ENCODE peak calls at places on chromosomes 4 and X, in five cellular contexts. Z is A549, T is Panc1, R is fibroblast of lung, H is uterus. B is an unnamed sample. For H3K4me1, the result is how much of the 10 kb centered on the place peaks cover.

GRCh38 chr4:114087596-114088230 is 108.3 kb upstream of the ARSJ start:
- DNase-seq in Z (no peak), T (no peak), R (peak), H (no peak), B (no peak)

GRCh38 chrX:129193357-129193756 is 329.9 kb downstream of the SMARCA1 start:
- DNase-seq in Z (no peak), T (no peak), R (no peak), H (no peak), B (no peak)

GRCh38 chr4:152020073-152020472 is 259.3 kb upstream of the GATB start:
- DNase-seq in Z (no peak), T (no peak), R (no peak), H (no peak), B (no peak)

GRCh38 chr4:149896428-149896827 is 80.8 kb upstream of the IQCM start:
- DNase-seq in Z (peak), T (no peak), R (peak), H (no peak), B (no peak)

GRCh38 chr4:1414831-1415680 is 8.8 kb upstream of the NKX1-1 start:
- DNase-seq in Z (no peak), T (no peak), R (no peak), H (no peak), B (no peak)

GRCh38 chr4:96186593-96186992 is 346.7 kb downstream of the PDHA2 start:
- DNase-seq in Z (no peak), T (no peak), R (peak), H (no peak), B (no peak)

GRCh38 chr4:186684889-186685309 is 38.8 kb downstream of the FAT1 start:
- DNase-seq in Z (no peak), T (no peak), R (peak), H (no peak), B (no peak)

GRCh38 chr4:55075823-55076418 is 49.5 kb downstream of the KDR start:
- DNase-seq in Z (no peak), T (no peak), R (peak), H (no peak), B (no peak)

GRCh38 chr4:11628093-11628725 is 199.5 kb upstream of the HS3ST1 start:
- DNase-seq in Z (no peak), T (no peak), R (peak), H (no peak), B (no peak)

GRCh38 chr4:128353791-128354190 is 66.2 kb upstream of the PGRMC2 start:
- DNase-seq in Z (no peak), T (no peak), R (peak), H (no peak), B (no peak)

GRCh38 chr4:174318829-174319764 is 35.4 kb downstream of the CEP44 start:
- DNase-seq in Z (peak), T (peak), R (peak), H (no peak), B (no peak)

GRCh38 chr4:92100980-92101379 is 202.8 kb upstream of the GRID2 start:
- DNase-seq in Z (no peak), T (no peak), R (no peak), H (no peak), B (no peak)

GRCh38 chr4:184400375-184400870 is 73.9 kb downstream of the IRF2 start:
- DNase-seq in Z (peak), T (peak), R (peak), H (no peak), B (no peak)

GRCh38 chr4:655735-656151 is 18.3 kb downstream of the ATP5ME start:
- DNase-seq in Z (no peak), T (no peak), R (no peak), H (no peak), B (no peak)

GRCh38 chr4:173507471-173508385 is 22.3 kb downstream of the HAND2 start:
- DNase-seq in Z (no peak), T (no peak), R (no peak), H (peak), B (no peak)

GRCh38 chrX:121642415-121642814 is 595.0 kb downstream of the GLUD2 start:
- DNase-seq in Z (no peak), T (no peak), R (peak), H (no peak), B (no peak)

GRCh38 chr4:8383016-8383415 is 57.5 kb downstream of the ACOX3 start:
- DNase-seq in Z (no peak), T (no peak), R (no peak), H (no peak), B (no peak)

GRCh38 chrX:155263854-155264628 is at the start of gene RAB39B:
- DNase-seq in Z (peak), T (peak), R (peak), H (peak), B (peak)

GRCh38 chr4:24910504-24910903 is 2.3 kb downstream of the CCDC149 start:
- DNase-seq in Z (no peak), T (no peak), R (peak), H (no peak), B (no peak)

GRCh38 chr4:122673252-122673651 is 52.4 kb upstream of the IL21 start:
- DNase-seq in Z (no peak), T (no peak), R (no peak), H (no peak), B (no peak)

GRCh38 chrX:54024350-54024749 is 19.9 kb downstream of the PHF8 start:
- DNase-seq in Z (no peak), T (no peak), R (no peak), H (no peak), B (no peak)

GRCh38 chrX:51332188-51332942 is at the start of gene NUDT10:
- DNase-seq in Z (peak), T (no peak), R (peak), H (peak), B (no peak)

DNA sequence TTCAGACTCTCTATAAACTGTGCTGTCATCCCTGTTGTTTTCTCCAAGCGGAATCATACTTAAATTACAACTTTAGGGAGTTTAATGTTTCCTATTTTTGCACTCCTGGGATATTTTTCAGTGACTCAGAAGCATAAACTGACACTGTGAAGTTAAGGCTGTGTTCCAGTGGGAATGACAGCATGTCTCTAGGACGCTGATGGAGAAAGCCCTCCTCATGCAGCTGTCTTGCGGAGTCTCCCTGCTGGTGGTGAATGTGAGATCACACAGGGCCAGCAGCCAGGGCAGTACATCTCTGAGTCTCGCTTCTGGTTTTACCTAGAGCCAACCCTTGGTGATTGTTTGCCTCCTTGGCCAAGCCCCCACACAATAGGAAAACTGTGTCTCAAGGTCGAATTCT is 53.3 kb downstream of the NFKB1 start:
- DNase-seq in Z (no peak), T (no peak), R (peak), H (peak), B (peak)
- TF ChIP-seq CTCF in Z (no peak), T (no peak), R (no peak), H (no peak), B (no peak)

DNA sequence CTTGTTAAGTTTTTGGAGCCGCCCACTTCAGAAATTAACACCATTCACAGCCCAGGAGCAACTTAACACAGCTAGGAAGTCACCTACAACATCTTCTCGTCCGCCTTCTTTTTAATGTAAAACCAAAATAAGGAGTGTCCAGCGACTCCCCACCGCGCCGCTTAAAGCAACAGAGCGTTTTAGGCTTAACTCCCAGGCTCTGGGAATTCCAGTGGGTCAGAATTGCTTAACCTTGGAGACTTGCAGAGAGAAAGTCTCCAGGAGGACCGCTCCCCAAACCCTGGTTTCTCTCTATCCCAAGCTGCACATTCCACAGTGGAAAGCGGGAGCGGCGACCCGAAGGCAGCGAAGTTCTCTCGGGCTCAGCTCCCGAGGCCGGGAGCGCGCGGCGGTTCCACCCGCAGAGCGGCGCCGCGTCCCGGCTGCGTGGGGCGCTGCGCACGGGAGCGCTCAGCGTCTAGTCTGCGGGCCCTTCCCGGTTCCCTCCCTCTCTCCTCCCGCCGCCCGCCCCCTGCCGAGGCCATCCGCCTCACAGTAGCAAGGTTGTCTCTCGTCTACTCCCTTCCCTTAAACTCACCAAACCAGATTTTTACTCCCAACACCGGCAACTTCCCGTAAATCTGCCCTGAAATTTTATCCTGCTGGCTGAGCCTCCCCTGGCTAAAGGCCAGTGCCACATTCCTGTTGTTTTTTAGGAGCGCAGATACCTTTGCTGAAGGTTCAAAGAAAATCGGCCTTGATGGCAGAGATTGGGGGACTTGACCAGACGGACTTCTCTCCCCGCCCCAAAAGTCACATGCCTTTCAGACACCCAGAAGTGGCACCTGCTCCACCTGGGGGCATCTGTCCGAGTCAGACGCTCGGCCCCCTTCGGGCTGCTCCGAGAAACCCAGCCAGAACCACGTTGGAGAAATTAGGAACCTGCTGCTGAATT is at the start of gene RBM47:
- DNase-seq in Z (peak), T (no peak), R (peak), H (peak), B (no peak)
- H3K27ac ChIP-seq in Z (peak), T (peak), R (no peak), H (no peak), B (no peak)

DNA sequence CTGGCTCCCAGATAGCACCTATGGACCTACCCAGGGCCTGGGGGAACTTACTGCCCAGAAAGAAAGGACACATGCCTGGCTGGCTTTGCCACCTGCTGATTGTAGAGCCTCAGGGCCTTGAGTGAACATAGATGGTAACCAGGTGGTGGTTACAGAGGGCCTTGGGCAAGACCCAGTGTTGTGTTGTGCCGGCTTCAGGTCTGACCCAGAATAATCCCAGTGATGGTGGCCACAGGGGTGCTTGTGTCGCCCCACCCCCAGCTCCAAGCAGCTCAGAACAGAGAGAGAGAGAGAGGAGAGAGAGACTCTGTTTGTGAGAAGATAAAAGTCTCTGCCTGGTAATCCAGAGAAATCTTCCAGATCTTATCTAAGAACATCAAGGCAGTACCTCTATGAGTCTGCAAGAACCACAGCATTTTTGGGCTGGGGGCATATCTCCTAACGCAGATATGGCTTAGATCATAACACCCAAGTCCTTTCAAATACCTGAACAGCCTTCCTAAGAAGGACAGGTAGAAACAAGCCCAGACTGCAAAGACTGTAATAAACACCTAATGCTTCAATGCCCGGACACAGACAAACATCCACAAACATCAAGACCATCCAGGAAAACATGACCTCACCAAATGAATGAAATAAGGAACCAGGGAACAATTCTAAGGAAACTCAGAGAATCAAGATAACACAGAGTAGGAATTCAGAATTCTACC is 16.3 kb upstream of the RP2 start:
- DNase-seq in Z (no peak), T (no peak), R (no peak), H (no peak), B (no peak)
- H3K4me1 ChIP-seq in Z (under half), T (under half), R (under half), H (under half), B (under half)

GRCh38 chrX:152600853-152601635 is 36.7 kb upstream of the GABRQ start:
- DNase-seq in Z (no peak), T (no peak), R (peak), H (no peak), B (no peak)

GRCh38 chrX:152601848-152602616 is 35.7 kb upstream of the GABRQ start:
- DNase-seq in Z (peak), T (no peak), R (peak), H (no peak), B (no peak)
- TF ChIP-seq CTCF in Z (no peak), T (peak), R (no peak), H (no peak), B (no peak)

GRCh38 chr4:118975487-118976192 is 87.0 kb downstream of the SYNPO2 start:
- DNase-seq in Z (no peak), T (no peak), R (no peak), H (no peak), B (peak)
- H3K27ac ChIP-seq in Z (no peak), T (no peak), R (no peak), H (peak), B (peak)

GRCh38 chr4:2799444-2799911 is 6.6 kb downstream of the SH3BP2 start:
- DNase-seq in Z (no peak), T (no peak), R (no peak), H (peak), B (no peak)
- H3K4me1 ChIP-seq in Z (half or more), T (half or more), R (under half), H (under half), B (under half)

B was measured in gastrocnemius medialis.